ENCODE peak calls at places on chromosomes 4 and X, in nine cellular contexts. One of them, this sample, is unnamed.

GRCh38 chrX:9466115-9466495 is 1.2 kb downstream of the TBL1X start:
- DNase-seq in activated CD8-positive, alpha-beta memory T cell treated with anti-CD3 and anti-CD28 coated beads for 1 hour: no peak
- DNase-seq in astrocyte of the hippocampus: peak; percentile 51
- DNase-seq in left ventricle myocardium inferior: peak; percentile 42
- DNase-seq in T-helper 9 cell: no peak
- DNase-seq in lung microvascular endothelial cell: peak; percentile 41
- DNase-seq in mammary epithelial cell: no peak
- DNase-seq in endothelial cell: peak; percentile 15
- DNase-seq in NCI-H774: no peak
- DNase-seq in this sample: peak; percentile 20

GRCh38 chr4:56742080-56742871 is 61.2 kb upstream of the HOPX start:
- DNase-seq in activated CD8-positive, alpha-beta memory T cell treated with anti-CD3 and anti-CD28 coated beads for 1 hour: no peak
- DNase-seq in astrocyte of the hippocampus: peak; percentile 59
- DNase-seq in left ventricle myocardium inferior: no peak
- DNase-seq in T-helper 9 cell: no peak
- DNase-seq in lung microvascular endothelial cell: no peak
- DNase-seq in mammary epithelial cell: peak; percentile 29
- DNase-seq in endothelial cell: no peak
- DNase-seq in NCI-H774: no peak
- DNase-seq in this sample: peak; percentile 34

GRCh38 chr4:27149541-27150212 is 289.0 kb downstream of the STIM2 start:
- DNase-seq in activated CD8-positive, alpha-beta memory T cell treated with anti-CD3 and anti-CD28 coated beads for 1 hour: no peak
- DNase-seq in astrocyte of the hippocampus: peak; percentile 77
- DNase-seq in left ventricle myocardium inferior: no peak
- DNase-seq in T-helper 9 cell: no peak
- DNase-seq in lung microvascular endothelial cell: no peak
- DNase-seq in mammary epithelial cell: peak; percentile 8
- DNase-seq in endothelial cell: no peak
- DNase-seq in NCI-H774: no peak
- DNase-seq in this sample: no peak

GRCh38 chr4:52914051-52914605 is 52.0 kb downstream of the RASL11B start:
- DNase-seq in activated CD8-positive, alpha-beta memory T cell treated with anti-CD3 and anti-CD28 coated beads for 1 hour: no peak
- DNase-seq in astrocyte of the hippocampus: peak; percentile 73
- DNase-seq in left ventricle myocardium inferior: no peak
- DNase-seq in T-helper 9 cell: no peak
- DNase-seq in lung microvascular endothelial cell: peak; percentile 25
- DNase-seq in mammary epithelial cell: no peak
- DNase-seq in endothelial cell: no peak
- DNase-seq in NCI-H774: no peak
- DNase-seq in this sample: peak; percentile 85

GRCh38 chr4:54678826-54679225 is 21.1 kb downstream of the KIT start:
- DNase-seq in activated CD8-positive, alpha-beta memory T cell treated with anti-CD3 and anti-CD28 coated beads for 1 hour: no peak
- DNase-seq in astrocyte of the hippocampus: no peak
- DNase-seq in left ventricle myocardium inferior: no peak
- DNase-seq in T-helper 9 cell: no peak
- DNase-seq in lung microvascular endothelial cell: no peak
- DNase-seq in mammary epithelial cell: no peak
- DNase-seq in endothelial cell: no peak
- DNase-seq in NCI-H774: no peak
- DNase-seq in this sample: no peak

GRCh38 chr4:15333692-15334633 is 93.9 kb upstream of the C1QTNF7 start:
- DNase-seq in activated CD8-positive, alpha-beta memory T cell treated with anti-CD3 and anti-CD28 coated beads for 1 hour: no peak
- DNase-seq in astrocyte of the hippocampus: peak; percentile 76
- DNase-seq in left ventricle myocardium inferior: no peak
- DNase-seq in T-helper 9 cell: no peak
- DNase-seq in lung microvascular endothelial cell: no peak
- DNase-seq in mammary epithelial cell: no peak
- DNase-seq in endothelial cell: no peak
- DNase-seq in NCI-H774: no peak
- DNase-seq in this sample: no peak

GRCh38 chr4:141371206-141371605 is 150.5 kb downstream of the ZNF330 start:
- DNase-seq in activated CD8-positive, alpha-beta memory T cell treated with anti-CD3 and anti-CD28 coated beads for 1 hour: no peak
- DNase-seq in astrocyte of the hippocampus: no peak
- DNase-seq in left ventricle myocardium inferior: no peak
- DNase-seq in T-helper 9 cell: no peak
- DNase-seq in lung microvascular endothelial cell: no peak
- DNase-seq in mammary epithelial cell: no peak
- DNase-seq in endothelial cell: no peak
- DNase-seq in NCI-H774: no peak
- DNase-seq in this sample: no peak

GRCh38 chr4:99563310-99564186 is at the start of gene TRMT10A:
- DNase-seq in activated CD8-positive, alpha-beta memory T cell treated with anti-CD3 and anti-CD28 coated beads for 1 hour: peak; percentile 87
- DNase-seq in astrocyte of the hippocampus: peak; percentile 99
- DNase-seq in left ventricle myocardium inferior: peak; percentile 98
- DNase-seq in T-helper 9 cell: peak; percentile 89
- DNase-seq in lung microvascular endothelial cell: peak; percentile 98
- DNase-seq in mammary epithelial cell: peak; percentile 97
- DNase-seq in endothelial cell: peak; percentile 91
- DNase-seq in NCI-H774: peak; percentile 72
- DNase-seq in this sample: peak; percentile 99

GRCh38 chr4:3013839-3014350 is 50.5 kb downstream of the GRK4 start:
- DNase-seq in activated CD8-positive, alpha-beta memory T cell treated with anti-CD3 and anti-CD28 coated beads for 1 hour: no peak
- DNase-seq in astrocyte of the hippocampus: no peak
- DNase-seq in left ventricle myocardium inferior: no peak
- DNase-seq in T-helper 9 cell: no peak
- DNase-seq in lung microvascular endothelial cell: no peak
- DNase-seq in mammary epithelial cell: no peak
- DNase-seq in endothelial cell: no peak
- DNase-seq in NCI-H774: no peak
- DNase-seq in this sample: peak; percentile 73

GRCh38 chrX:45714864-45715263 is 514.2 kb upstream of the DIPK2B start:
- DNase-seq in activated CD8-positive, alpha-beta memory T cell treated with anti-CD3 and anti-CD28 coated beads for 1 hour: no peak
- DNase-seq in astrocyte of the hippocampus: peak; percentile 49
- DNase-seq in left ventricle myocardium inferior: no peak
- DNase-seq in T-helper 9 cell: no peak
- DNase-seq in lung microvascular endothelial cell: peak; percentile 85
- DNase-seq in mammary epithelial cell: peak; percentile 64
- DNase-seq in endothelial cell: no peak
- DNase-seq in NCI-H774: no peak
- DNase-seq in this sample: no peak

GRCh38 chr4:71377561-71377960 is 38.7 kb downstream of the SLC4A4 start:
- DNase-seq in activated CD8-positive, alpha-beta memory T cell treated with anti-CD3 and anti-CD28 coated beads for 1 hour: no peak
- DNase-seq in astrocyte of the hippocampus: peak; percentile 37
- DNase-seq in left ventricle myocardium inferior: no peak
- DNase-seq in T-helper 9 cell: no peak
- DNase-seq in lung microvascular endothelial cell: no peak
- DNase-seq in mammary epithelial cell: peak; percentile 22
- DNase-seq in endothelial cell: no peak
- DNase-seq in NCI-H774: no peak
- DNase-seq in this sample: no peak

GRCh38 chrX:53882331-53882730 is 161.9 kb downstream of the PHF8 start:
- DNase-seq in activated CD8-positive, alpha-beta memory T cell treated with anti-CD3 and anti-CD28 coated beads for 1 hour: no peak
- DNase-seq in astrocyte of the hippocampus: peak; percentile 59
- DNase-seq in left ventricle myocardium inferior: no peak
- DNase-seq in T-helper 9 cell: no peak
- DNase-seq in lung microvascular endothelial cell: no peak
- DNase-seq in mammary epithelial cell: no peak
- DNase-seq in endothelial cell: no peak
- DNase-seq in NCI-H774: no peak
- DNase-seq in this sample: peak; percentile 2

GRCh38 chrX:46447384-46447783 is 97.8 kb downstream of the ZNF674 start:
- DNase-seq in activated CD8-positive, alpha-beta memory T cell treated with anti-CD3 and anti-CD28 coated beads for 1 hour: no peak
- DNase-seq in astrocyte of the hippocampus: peak; percentile 30
- DNase-seq in left ventricle myocardium inferior: no peak
- DNase-seq in T-helper 9 cell: no peak
- DNase-seq in lung microvascular endothelial cell: peak; percentile 54
- DNase-seq in mammary epithelial cell: no peak
- DNase-seq in endothelial cell: no peak
- DNase-seq in NCI-H774: no peak
- DNase-seq in this sample: peak; percentile 29